ENCODE peak calls at places on chromosomes 16 and 17, in six cellular contexts. Z is GM12878, D is IMR-90, B is PC-3, E is right lobe of liver, N is pancreas. P is an unnamed sample.

GRCh38 chr16:61324044-61324443 is 712.2 kb downstream of the CDH8 start:
- ATAC-seq in Z (no peak), D (no peak), B (no peak), E (no peak), N (no peak), P (no peak)

GRCh38 chr17:22102177-22102576 is 409.9 kb downstream of the KCNJ18 start:
- ATAC-seq in Z (no peak), D (no peak), B (no peak), E (no peak), N (no peak), P (no peak)

GRCh38 chr17:28938552-28938951 is 12.8 kb downstream of the PHF12 start:
- ATAC-seq in Z (no peak), D (no peak), B (no peak), E (peak), N (no peak), P (no peak)

GRCh38 chr16:81582655-81583441 is 138.2 kb downstream of the CMIP start:
- ATAC-seq in Z (no peak), D (no peak), B (no peak), E (peak), N (peak), P (peak)

GRCh38 chr17:79978545-79978852 is 57.2 kb downstream of the TBC1D16 start:
- ATAC-seq in Z (no peak), D (no peak), B (no peak), E (no peak), N (no peak), P (no peak)

GRCh38 chr17:4658478-4659305 is 17.2 kb upstream of the ALOX15 start:
- ATAC-seq in Z (peak), D (peak), B (no peak), E (no peak), N (no peak), P (no peak)

GRCh38 chr16:12059216-12059769 is 82.8 kb downstream of the SNX29 start:
- ATAC-seq in Z (peak), D (no peak), B (no peak), E (no peak), N (no peak), P (no peak)

GRCh38 chr16:84404324-84404723 is 36.0 kb downstream of the ATP2C2 start:
- ATAC-seq in Z (no peak), D (no peak), B (no peak), E (no peak), N (no peak), P (no peak)

GRCh38 chr17:45663772-45664171 is 120.3 kb upstream of the CRHR1 start:
- ATAC-seq in Z (no peak), D (no peak), B (peak), E (no peak), N (no peak), P (no peak)

GRCh38 chr17:80183581-80184422 is 14.0 kb downstream of the CARD14 start:
- ATAC-seq in Z (no peak), D (no peak), B (no peak), E (no peak), N (no peak), P (no peak)

GRCh38 chr16:27475561-27475960 is 73.6 kb downstream of the IL21R start:
- ATAC-seq in Z (no peak), D (peak), B (no peak), E (no peak), N (no peak), P (no peak)

GRCh38 chr17:11855306-11855705 is 142.0 kb downstream of the ZNF18 start:
- ATAC-seq in Z (no peak), D (no peak), B (no peak), E (no peak), N (no peak), P (no peak)

GRCh38 chr17:11852231-11852630 is 145.0 kb downstream of the ZNF18 start:
- ATAC-seq in Z (no peak), D (no peak), B (no peak), E (no peak), N (no peak), P (no peak)

GRCh38 chr17:11848330-11848729 is 148.9 kb downstream of the ZNF18 start:
- ATAC-seq in Z (no peak), D (no peak), B (no peak), E (no peak), N (no peak), P (no peak)

GRCh38 chr17:11853321-11854151 is 143.7 kb downstream of the ZNF18 start:
- ATAC-seq in Z (no peak), D (no peak), B (no peak), E (no peak), N (peak), P (peak)

DNA sequence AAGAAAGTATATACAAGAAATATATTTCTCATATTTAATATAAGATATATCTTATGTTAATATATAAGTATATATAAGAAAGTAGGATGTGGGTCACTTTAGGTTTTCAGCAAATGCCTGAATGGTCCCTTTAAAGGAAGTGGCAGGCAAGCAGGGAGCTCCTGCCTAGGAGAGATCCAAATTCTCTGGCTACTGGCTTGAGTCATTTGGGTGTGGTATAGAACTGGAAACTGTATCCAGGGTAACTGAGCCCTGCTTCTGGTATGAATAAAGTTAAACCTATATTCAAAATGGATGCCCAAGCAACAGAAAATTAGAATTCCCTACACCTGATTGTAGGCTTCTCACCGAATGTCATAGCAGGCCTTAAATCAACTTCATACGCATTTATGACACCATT is 144.4 kb downstream of the ZNF18 start:
- ATAC-seq in Z (no peak), D (no peak), B (no peak), E (no peak), N (no peak), P (peak)
- H3K4me3 ChIP-seq in Z (no peak), D (no peak), B (no peak), E (no peak), N (no peak), P (no peak)

GRCh38 chr17:34981538-34982241 is 1.4 kb downstream of the LIG3 start:
- ATAC-seq in Z (peak), D (no peak), B (no peak), E (no peak), N (no peak), P (no peak)
- H3K4me3 ChIP-seq in Z (peak), D (peak), B (peak), E (peak), N (peak), P (peak)

DNA sequence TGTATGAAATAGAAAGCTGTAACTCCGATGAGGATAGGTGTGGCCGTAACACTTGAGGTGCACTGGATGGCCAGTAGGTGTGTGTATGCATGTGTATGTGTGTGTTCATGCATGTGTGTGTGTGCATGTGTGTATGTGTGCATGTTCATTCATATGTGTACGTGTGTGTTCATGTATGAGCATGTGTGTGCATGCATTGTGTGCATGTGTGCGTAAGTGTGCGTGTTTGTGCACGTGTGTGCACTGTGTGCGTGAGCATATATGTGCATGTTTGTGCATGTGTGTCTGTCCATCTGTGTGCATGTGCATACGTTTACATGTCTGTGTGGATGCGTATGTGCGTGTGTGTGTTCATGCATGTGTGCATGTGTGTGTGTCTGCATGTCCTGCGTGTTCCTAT is 145.5 kb downstream of the C16orf95 start:
- ATAC-seq in Z (no peak), D (no peak), B (no peak), E (no peak), N (no peak), P (no peak)
- H3K4me3 ChIP-seq in Z (no peak), D (no peak), B (no peak), E (no peak), N (no peak), P (no peak)

DNA sequence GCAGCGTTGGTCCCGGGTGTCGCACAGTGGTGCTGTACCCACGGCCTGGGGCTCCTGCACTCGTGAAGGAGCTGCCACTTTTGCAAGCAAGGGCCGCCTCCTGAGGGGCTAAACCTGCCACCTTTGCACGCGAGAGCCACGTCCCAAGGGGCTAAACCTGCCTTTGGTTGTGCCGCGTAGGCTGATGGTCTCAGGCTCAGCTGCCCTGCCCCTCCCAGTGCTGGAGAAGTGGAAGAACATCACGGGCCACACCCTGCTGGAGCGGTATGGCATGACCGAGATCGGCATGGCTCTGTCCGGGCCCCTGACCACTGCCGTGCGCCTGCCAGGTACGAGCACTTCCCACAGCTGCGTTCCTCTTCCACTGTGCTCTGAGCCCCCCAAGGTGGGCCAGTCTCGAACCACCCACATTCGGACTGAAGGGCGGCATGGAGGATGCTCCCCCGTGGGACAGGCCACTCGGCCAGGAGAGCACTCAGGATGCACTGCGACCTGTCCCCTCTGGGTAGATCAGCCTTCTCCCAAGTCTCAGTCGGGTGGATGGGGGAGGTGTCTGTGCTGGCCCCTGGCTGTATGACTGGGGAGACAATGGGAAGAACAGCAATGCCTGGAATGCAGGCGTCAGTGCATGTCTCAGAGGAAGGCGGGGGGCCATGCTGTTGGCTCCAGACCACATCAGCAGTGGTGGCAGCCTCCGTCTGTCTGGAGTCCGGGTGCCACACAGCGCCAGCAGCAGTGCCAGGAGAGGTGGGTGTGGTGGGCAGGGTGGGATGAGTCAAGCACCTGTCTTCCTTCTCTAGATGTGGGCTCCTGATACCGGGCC is 20.7 kb downstream of the ACSF3 start:
- ATAC-seq in Z (peak), D (no peak), B (no peak), E (no peak), N (no peak), P (no peak)
- H3K4me3 ChIP-seq in Z (peak), D (no peak), B (no peak), E (no peak), N (no peak), P (no peak)

DNA sequence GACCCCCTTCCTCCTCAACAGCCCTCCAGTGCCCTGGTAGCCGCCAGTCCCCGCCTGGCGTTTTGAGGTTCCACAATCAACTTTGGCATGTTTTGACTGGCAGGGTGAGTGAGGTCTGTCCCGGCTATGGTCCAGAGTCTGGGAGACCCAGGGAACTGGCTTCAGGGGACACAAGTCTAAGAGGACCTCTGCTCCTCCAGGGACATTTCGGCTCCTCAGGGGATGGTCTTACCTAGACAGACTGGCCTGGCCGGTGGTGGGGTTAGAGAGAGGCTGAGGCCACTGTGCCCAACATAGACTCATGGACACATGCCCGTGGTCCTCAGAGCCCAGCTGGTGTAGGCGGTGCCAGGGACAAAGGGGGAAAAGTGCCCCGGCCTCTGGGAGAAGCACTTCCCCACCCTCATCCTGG is 2.2 kb downstream of the TMC8 start:
- ATAC-seq in Z (no peak), D (no peak), B (no peak), E (no peak), N (no peak), P (no peak)
- H3K4me3 ChIP-seq in Z (peak), D (no peak), B (no peak), E (no peak), N (no peak), P (peak)

DNA sequence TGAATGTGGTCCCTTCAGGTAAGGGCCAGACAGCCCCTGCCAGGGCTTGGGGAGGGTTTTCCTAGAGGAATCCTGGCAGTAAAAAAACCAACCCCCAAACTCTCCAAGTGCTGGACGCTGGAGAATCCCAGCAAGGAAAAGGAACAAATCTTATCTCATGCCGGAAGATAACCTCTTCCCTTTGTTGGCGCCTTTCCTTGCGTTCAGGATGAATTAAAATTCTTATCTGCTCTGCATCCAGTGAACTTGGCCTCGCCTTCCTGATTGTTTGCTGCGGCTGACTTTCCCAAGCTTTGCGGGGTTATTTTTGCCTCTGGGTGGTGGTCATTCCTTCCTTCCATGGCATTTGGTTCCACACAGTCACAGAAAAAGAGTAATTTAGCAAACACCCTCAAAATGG is 77.6 kb downstream of the MRC2 start:
- ATAC-seq in Z (no peak), D (no peak), B (no peak), E (no peak), N (no peak), P (no peak)
- H3K4me3 ChIP-seq in Z (no peak), D (peak), B (peak), E (no peak), N (no peak), P (no peak)

DNA sequence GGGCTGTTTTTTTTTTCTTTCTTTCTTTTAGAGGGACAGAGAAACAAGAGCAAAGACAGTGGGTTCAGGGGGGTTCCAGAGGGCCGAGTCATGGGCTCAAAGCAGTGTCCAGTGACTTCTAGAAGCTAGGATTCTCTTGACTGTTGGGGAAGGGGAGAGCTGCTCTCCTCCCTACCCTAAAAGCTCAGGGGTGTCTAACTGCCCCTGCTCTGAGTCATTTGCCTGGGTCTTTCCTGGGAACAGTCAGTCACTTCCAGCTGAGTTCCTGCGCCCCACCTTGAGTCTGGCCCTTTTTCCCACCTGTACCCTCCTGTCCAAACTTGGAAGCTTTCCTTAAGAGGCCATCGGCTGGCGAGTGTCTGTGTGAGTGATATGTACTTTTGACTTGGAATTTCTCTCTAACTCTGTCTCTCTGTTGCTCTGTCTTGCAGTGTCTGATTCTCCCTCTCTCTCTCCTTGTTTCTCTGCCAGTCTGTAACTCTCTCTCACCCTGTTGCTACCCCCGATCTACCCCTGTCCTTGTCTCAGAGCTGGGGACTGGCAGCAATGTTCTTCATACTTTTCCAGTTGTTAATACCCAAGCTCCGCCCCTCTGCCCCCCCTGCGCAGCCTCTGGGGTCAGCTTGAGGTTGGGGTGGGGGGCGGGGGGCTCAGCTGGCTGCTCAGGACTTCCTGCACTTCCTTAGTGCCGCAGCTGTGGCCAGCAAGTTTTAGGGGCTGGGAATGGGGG is 2.4 kb downstream of the THRA start:
- ATAC-seq in Z (no peak), D (peak), B (no peak), E (no peak), N (no peak), P (no peak)
- H3K4me3 ChIP-seq in Z (no peak), D (peak), B (no peak), E (no peak), N (peak), P (peak)

DNA sequence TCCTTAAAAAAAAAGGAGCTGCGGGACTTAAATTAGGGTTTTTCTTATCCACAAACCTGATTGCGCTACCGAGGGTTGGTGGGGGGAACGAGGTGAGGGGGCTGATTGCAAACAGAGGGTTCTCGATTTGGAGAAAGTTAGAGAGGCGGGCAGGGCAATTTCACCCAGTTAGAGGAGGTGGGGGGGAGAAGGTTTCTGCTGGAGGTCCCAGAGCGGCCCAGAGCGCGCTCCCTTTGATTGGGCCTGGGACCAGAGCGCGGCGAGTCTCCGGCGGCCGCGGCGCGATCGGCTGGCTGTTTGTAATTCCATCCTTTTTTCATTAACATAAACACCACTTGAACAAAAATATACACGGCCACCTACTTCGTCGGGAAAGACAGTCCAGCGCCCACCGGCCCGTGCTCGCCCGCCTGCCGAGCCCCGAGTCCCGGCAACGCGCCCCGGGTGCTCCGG is 13.4 kb upstream of the FOXF1 start:
- ATAC-seq in Z (no peak), D (peak), B (no peak), E (no peak), N (no peak), P (peak)
- H3K4me3 ChIP-seq in Z (no peak), D (peak), B (no peak), E (no peak), N (no peak), P (peak)

DNA sequence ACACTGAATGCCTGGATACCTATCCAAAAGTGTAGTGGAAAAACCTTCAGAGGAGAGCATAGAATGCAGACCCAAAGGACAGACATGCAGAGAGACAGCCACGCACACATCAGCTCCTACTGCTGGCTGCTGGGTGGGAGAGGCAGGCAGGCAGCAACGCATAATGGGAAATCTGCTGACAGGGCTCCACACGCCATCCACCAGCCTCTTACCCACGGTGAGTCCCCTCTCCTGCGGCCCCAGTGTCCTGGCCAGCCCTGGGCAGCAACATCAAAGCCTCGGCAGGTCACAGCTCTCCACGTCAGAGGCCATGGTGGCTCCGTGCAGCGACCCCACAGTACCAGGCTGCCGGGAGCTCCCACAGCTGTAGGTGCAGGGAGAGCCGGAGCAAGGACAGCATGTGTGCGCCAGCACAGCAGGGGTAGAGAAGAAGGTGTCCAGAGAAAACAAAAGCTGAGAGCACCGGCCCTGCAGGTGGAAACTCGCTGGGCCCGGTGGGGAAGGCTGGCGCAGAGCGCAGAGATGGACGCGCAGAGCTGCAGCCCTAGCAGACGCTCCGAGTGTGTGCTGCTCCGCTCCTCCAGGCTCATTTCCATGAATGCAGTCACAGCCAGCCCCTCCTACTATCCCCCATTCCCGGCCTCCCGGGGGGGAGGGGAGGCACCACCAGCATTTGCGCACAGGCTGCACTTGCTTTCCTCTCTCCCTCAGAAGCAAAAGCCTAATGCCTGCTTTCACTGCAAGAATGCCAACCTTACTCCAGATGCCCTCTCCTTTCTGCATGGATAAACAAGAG is 58.9 kb downstream of the CYTH1 start:
- ATAC-seq in Z (no peak), D (peak), B (no peak), E (peak), N (peak), P (peak)
- H3K4me3 ChIP-seq in Z (peak), D (no peak), B (no peak), E (no peak), N (no peak), P (peak)

GRCh38 chr17:9237661-9238301 is 216.5 kb downstream of the NTN1 start:
- ATAC-seq in Z (no peak), D (no peak), B (no peak), E (no peak), N (no peak), P (no peak)

GRCh38 chr17:9239821-9240658 is 218.7 kb downstream of the NTN1 start:
- ATAC-seq in Z (peak), D (peak), B (peak), E (peak), N (peak), P (peak)

GRCh38 chr17:9240659-9241370 is 219.5 kb downstream of the NTN1 start:
- ATAC-seq in Z (no peak), D (peak), B (no peak), E (peak), N (peak), P (peak)

GRCh38 chr17:9238340-9239259 is 217.3 kb downstream of the NTN1 start:
- ATAC-seq in Z (no peak), D (no peak), B (no peak), E (no peak), N (no peak), P (no peak)

GRCh38 chr17:9239260-9239820 is 218.0 kb downstream of the NTN1 start:
- ATAC-seq in Z (no peak), D (no peak), B (peak), E (peak), N (no peak), P (peak)
- H3K4me3 ChIP-seq in Z (peak), D (peak), B (peak), E (peak), N (peak), P (peak)